ENCODE peak calls at places on chromosomes 3 and 15, in nine cellular contexts. I, J, L, F, P, U, W, R and K are unnamed samples.

GRCh38 chr15:76200083-76200465 is 111.2 kb downstream of the ETFA start:
- DNase-seq in I (no peak), J (no peak), L (no peak), F (no peak), P (no peak), U (no peak), W (no peak), R (no peak), K (no peak)

GRCh38 chr15:58520464-58520863 is 88.7 kb downstream of the LIPC start:
- DNase-seq in I (no peak), J (no peak), L (no peak), F (no peak), P (no peak), U (no peak), W (no peak), R (no peak), K (no peak)

GRCh38 chr15:42157981-42158765 is 1.7 kb upstream of the PLA2G4F start:
- DNase-seq in I (peak), J (no peak), L (no peak), F (no peak), P (no peak), U (no peak), W (no peak), R (no peak), K (no peak)

GRCh38 chr3:52636673-52637072 is 49.0 kb downstream of the PBRM1 start:
- DNase-seq in I (no peak), J (no peak), L (no peak), F (no peak), P (no peak), U (no peak), W (no peak), R (no peak), K (no peak)

GRCh38 chr3:111253733-111254132 is 182.1 kb downstream of the NECTIN3 start:
- DNase-seq in I (no peak), J (no peak), L (no peak), F (peak), P (no peak), U (no peak), W (no peak), R (no peak), K (no peak)

GRCh38 chr3:152413244-152413643 is 144.5 kb downstream of the MBNL1 start:
- DNase-seq in I (peak), J (no peak), L (no peak), F (no peak), P (no peak), U (no peak), W (no peak), R (no peak), K (no peak)

GRCh38 chr15:57138260-57138895 is 219.9 kb downstream of the TCF12 start:
- DNase-seq in I (peak), J (peak), L (no peak), F (no peak), P (no peak), U (no peak), W (no peak), R (no peak), K (peak)

GRCh38 chr3:117754058-117754457 is 1044.5 kb downstream of the TUSC7 start:
- DNase-seq in I (no peak), J (no peak), L (no peak), F (no peak), P (no peak), U (no peak), W (no peak), R (no peak), K (no peak)

GRCh38 chr15:70378126-70379031 is 280.7 kb upstream of the TLE3 start:
- DNase-seq in I (no peak), J (no peak), L (no peak), F (peak), P (no peak), U (no peak), W (no peak), R (no peak), K (no peak)

GRCh38 chr3:48271763-48272498 is 31.0 kb downstream of the ZNF589 start:
- DNase-seq in I (no peak), J (no peak), L (no peak), F (no peak), P (no peak), U (no peak), W (no peak), R (no peak), K (no peak)

GRCh38 chr3:185988080-185988815 is 50.4 kb upstream of the TRA2B start:
- DNase-seq in I (no peak), J (no peak), L (no peak), F (no peak), P (no peak), U (no peak), W (no peak), R (no peak), K (no peak)

GRCh38 chr3:193795062-193795690 is 202.2 kb downstream of the OPA1 start:
- DNase-seq in I (no peak), J (no peak), L (no peak), F (no peak), P (no peak), U (no peak), W (no peak), R (no peak), K (no peak)

GRCh38 chr3:193134895-193135294 is 106.1 kb upstream of the PLAAT1 start:
- DNase-seq in I (no peak), J (no peak), L (peak), F (no peak), P (no peak), U (no peak), W (no peak), R (no peak), K (peak)

GRCh38 chr3:52886049-52886730 is 11.2 kb downstream of the STIMATE start:
- DNase-seq in I (no peak), J (no peak), L (no peak), F (no peak), P (no peak), U (no peak), W (no peak), R (no peak), K (no peak)

GRCh38 chr3:194976049-194976451 is 290.4 kb downstream of the FAM43A start:
- DNase-seq in I (no peak), J (no peak), L (no peak), F (no peak), P (no peak), U (peak), W (peak), R (no peak), K (no peak)

GRCh38 chr3:105523496-105523895 is 156.8 kb downstream of the ALCAM start:
- DNase-seq in I (no peak), J (no peak), L (no peak), F (no peak), P (no peak), U (no peak), W (no peak), R (no peak), K (no peak)

GRCh38 chr15:101244889-101245668 is 6.8 kb downstream of the CHSY1 start:
- DNase-seq in I (no peak), J (no peak), L (no peak), F (no peak), P (no peak), U (no peak), W (no peak), R (no peak), K (no peak)

GRCh38 chr15:70486451-70487379 is 276.6 kb downstream of the UACA start:
- DNase-seq in I (peak), J (no peak), L (peak), F (peak), P (peak), U (no peak), W (peak), R (no peak), K (no peak)

GRCh38 chr3:64685331-64685799 is 2.4 kb downstream of the ADAMTS9 start:
- DNase-seq in I (peak), J (no peak), L (peak), F (no peak), P (no peak), U (peak), W (peak), R (no peak), K (peak)